ENCODE peak calls at places on chromosomes 1 and 21, in four cellular contexts. T is upper lobe of right lung, G is left ventricle myocardium inferior, Q is IMR-90. V is an unnamed sample.

GRCh38 chr1:29635501-29636263 is 399.4 kb downstream of the PTPRU start:
- DNase-seq in T (no peak), G (no peak), Q (no peak), V (no peak)

GRCh38 chr1:89047734-89048133 is 17.3 kb downstream of the GBP1 start:
- DNase-seq in T (no peak), G (no peak), Q (peak; percentile 76), V (no peak)

GRCh38 chr1:25430073-25430665 is 528 bp upstream of the MACO1 start:
- DNase-seq in T (peak; percentile 94), G (peak; percentile 87), Q (peak; percentile 71), V (peak; percentile 94)

GRCh38 chr1:180781718-180782117 is 131.0 kb upstream of the KIAA1614 start:
- DNase-seq in T (no peak), G (no peak), Q (no peak), V (no peak)

GRCh38 chr21:42670884-42671283 is 17.5 kb downstream of the PDE9A start:
- DNase-seq in T (no peak), G (no peak), Q (no peak), V (no peak)

GRCh38 chr1:199226163-199226562 is 587.3 kb downstream of the PTPRC start:
- DNase-seq in T (no peak), G (no peak), Q (peak; percentile 75), V (no peak)

GRCh38 chr1:175132456-175132855 is 60.1 kb downstream of the KIAA0040 start:
- DNase-seq in T (no peak), G (no peak), Q (peak; percentile 39), V (no peak)

GRCh38 chr1:206011057-206011456 is 7.9 kb upstream of the RAB7B start:
- DNase-seq in T (no peak), G (no peak), Q (no peak), V (no peak)

GRCh38 chr1:117366281-117366981 is 818 bp upstream of the MAN1A2 start:
- DNase-seq in T (peak; percentile 95), G (peak; percentile 91), Q (peak; percentile 60), V (no peak)

GRCh38 chr1:153928245-153928644 is 5.5 kb upstream of the GATAD2B start:
- DNase-seq in T (no peak), G (no peak), Q (no peak), V (no peak)

GRCh38 chr1:200877839-200878551 is 5.2 kb downstream of the GPR25 start:
- DNase-seq in T (no peak), G (no peak), Q (no peak), V (no peak)

GRCh38 chr1:19974822-19975416 is 4.5 kb downstream of the PLA2G2A start:
- DNase-seq in T (no peak), G (peak; percentile 49), Q (peak; percentile 72), V (no peak)

GRCh38 chr1:231126181-231126580 is 35.7 kb upstream of the TRIM67 start:
- DNase-seq in T (no peak), G (no peak), Q (no peak), V (no peak)
- TF ChIP-seq CTCF in T (no peak), G (no peak), Q (no peak), V (no peak)

DNA sequence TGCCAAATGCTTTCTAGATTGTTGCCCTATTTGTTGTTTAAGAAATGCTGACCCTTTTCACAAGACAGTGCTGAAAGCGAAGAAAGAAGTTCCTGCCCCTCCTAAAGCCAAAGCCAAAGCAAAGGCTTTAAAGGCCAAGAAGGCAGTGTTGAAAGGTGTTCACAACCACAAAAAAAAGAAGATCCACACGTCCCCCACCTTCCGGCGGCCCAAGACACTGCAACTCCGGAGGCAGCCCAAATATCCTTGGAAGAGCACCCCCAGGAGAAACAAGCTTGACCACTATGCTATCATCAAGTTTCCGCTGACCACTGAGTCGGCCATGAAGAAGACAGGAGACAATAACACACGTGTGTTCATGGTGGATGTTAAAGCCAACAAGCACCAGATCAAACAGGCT is 55.7 kb downstream of the PSMG1 start:
- DNase-seq in T (no peak), G (no peak), Q (no peak), V (no peak)
- TF ChIP-seq CTCF in T (no peak), G (no peak), Q (no peak), V (no peak)

GRCh38 chr1:165143437-165144065 is 213.0 kb downstream of the LMX1A start:
- DNase-seq in T (no peak), G (no peak), Q (no peak), V (no peak)
- TF ChIP-seq CTCF in T (peak; percentile 52), G (peak; percentile 58), Q (peak; percentile 31), V (peak; percentile 54)

GRCh38 chr1:114218397-114219237 is 64.9 kb upstream of the SYT6 start:
- DNase-seq in T (no peak), G (no peak), Q (no peak), V (no peak)

GRCh38 chr1:114222920-114223319 is 69.3 kb upstream of the SYT6 start:
- DNase-seq in T (no peak), G (no peak), Q (no peak), V (no peak)

GRCh38 chr1:114215426-114215825 is 61.8 kb upstream of the SYT6 start:
- DNase-seq in T (no peak), G (no peak), Q (no peak), V (no peak)

GRCh38 chr1:114216431-114217173 is 62.9 kb upstream of the SYT6 start:
- DNase-seq in T (no peak), G (no peak), Q (no peak), V (no peak)

GRCh38 chr1:114219247-114219872 is 65.7 kb upstream of the SYT6 start:
- DNase-seq in T (no peak), G (no peak), Q (peak; percentile 2), V (no peak)
- TF ChIP-seq CTCF in T (no peak), G (peak; percentile 18), Q (no peak), V (peak; percentile 60)

GRCh38 chr1:33637846-33638440 is 165.5 kb downstream of the ZSCAN20 start:
- DNase-seq in T (no peak), G (no peak), Q (no peak), V (no peak)

GRCh38 chr1:33636209-33636608 is 163.8 kb downstream of the ZSCAN20 start:
- DNase-seq in T (no peak), G (no peak), Q (no peak), V (no peak)

GRCh38 chr1:33635336-33636012 is 163.0 kb downstream of the ZSCAN20 start:
- DNase-seq in T (no peak), G (no peak), Q (no peak), V (no peak)

GRCh38 chr1:33640114-33640660 is 167.7 kb downstream of the ZSCAN20 start:
- DNase-seq in T (no peak), G (no peak), Q (peak; percentile 20), V (no peak)

GRCh38 chr1:33641099-33641830 is 168.8 kb downstream of the ZSCAN20 start:
- DNase-seq in T (no peak), G (no peak), Q (peak; percentile 14), V (no peak)
- TF ChIP-seq CTCF in T (peak; percentile 28), G (peak; percentile 59), Q (peak; percentile 33), V (peak; percentile 52)

GRCh38 chr1:151905070-151905442 is 4.3 kb downstream of the THEM4 start:
- DNase-seq in T (no peak), G (no peak), Q (no peak), V (no peak)

GRCh38 chr1:151912973-151913372 is 3.7 kb upstream of the THEM4 start:
- DNase-seq in T (no peak), G (no peak), Q (no peak), V (no peak)

GRCh38 chr1:151909167-151910149 is at the start of gene THEM4:
- DNase-seq in T (peak; percentile 100), G (peak; percentile 98), Q (peak; percentile 96), V (peak; percentile 98)

GRCh38 chr1:151907363-151908139 is 1.8 kb downstream of the THEM4 start:
- DNase-seq in T (no peak), G (no peak), Q (no peak), V (no peak)

GRCh38 chr1:151908228-151908691 is 1.1 kb downstream of the THEM4 start:
- DNase-seq in T (no peak), G (no peak), Q (peak; percentile 24), V (no peak)
- TF ChIP-seq CTCF in T (peak; percentile 9), G (no peak), Q (peak; percentile 11), V (peak; percentile 72)

GRCh38 chr1:189619682-189620332 is 857.9 kb downstream of the BRINP3 start:
- DNase-seq in T (no peak), G (no peak), Q (peak; percentile 93), V (no peak)
- TF ChIP-seq CTCF in T (no peak), G (no peak), Q (no peak), V (peak; percentile 20)

GRCh38 chr1:224703702-224704408 is 87.7 kb downstream of the CNIH3 start:
- DNase-seq in T (no peak), G (no peak), Q (no peak), V (no peak)

GRCh38 chr1:224704409-224704735 is 88.3 kb downstream of the CNIH3 start:
- DNase-seq in T (no peak), G (no peak), Q (no peak), V (no peak)

GRCh38 chr1:224710196-224710595 is 94.1 kb downstream of the CNIH3 start:
- DNase-seq in T (no peak), G (no peak), Q (peak; percentile 18), V (no peak)

GRCh38 chr1:224705578-224705977 is 89.5 kb downstream of the CNIH3 start:
- DNase-seq in T (no peak), G (no peak), Q (no peak), V (no peak)

DNA sequence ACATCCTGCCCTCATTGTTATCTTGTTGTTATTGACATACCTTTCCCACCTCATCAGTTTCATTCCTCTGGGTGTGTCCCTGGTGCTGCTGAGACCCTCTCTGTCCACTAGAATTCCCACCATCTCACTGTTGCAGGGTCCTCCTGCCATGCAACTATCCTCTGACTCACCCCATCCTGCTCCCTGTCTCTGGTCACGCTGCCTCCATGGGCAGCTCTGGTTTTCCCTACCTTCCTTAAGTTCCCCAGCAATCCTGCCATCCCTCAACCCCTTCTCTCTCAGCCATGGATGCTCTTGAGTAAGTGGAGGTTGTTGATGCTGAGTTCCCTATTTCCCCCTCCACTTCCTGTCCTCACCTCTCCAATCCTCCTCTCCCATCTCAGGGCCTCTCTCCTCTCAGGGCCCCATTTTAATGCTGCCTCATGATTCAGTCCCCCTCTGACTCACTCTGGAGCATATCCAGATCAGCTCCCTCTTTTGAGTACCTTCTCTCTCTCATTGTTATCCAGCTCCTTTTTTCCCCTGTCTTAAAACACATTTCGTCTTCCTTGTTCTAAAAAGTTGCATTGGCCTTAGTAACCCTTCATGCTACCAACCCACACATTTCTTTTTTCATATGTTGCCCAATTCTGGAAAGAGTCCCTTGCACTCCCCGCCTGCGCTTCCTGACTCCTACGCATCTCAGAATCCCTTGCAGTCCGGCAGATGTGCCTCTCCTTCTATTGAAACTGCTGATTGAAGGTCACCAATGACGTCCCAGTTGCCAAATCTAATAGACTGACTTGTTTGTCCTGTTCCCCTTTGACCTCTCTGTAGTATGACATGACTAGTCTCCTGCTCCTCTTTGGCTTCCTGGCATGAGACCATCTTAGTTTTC is 92.0 kb downstream of the CNIH3 start:
- DNase-seq in T (peak; percentile 74), G (no peak), Q (peak; percentile 83), V (no peak)
- TF ChIP-seq CTCF in T (no peak), G (no peak), Q (no peak), V (no peak)

V was measured in chondrocyte.